ENCODE peak calls at places on chromosomes 13 and 19, in six cellular contexts. W is NCI-H187 treated with DMSO at 0.1 percent for 48 hours; U is stimulated activated CD4-positive, alpha-beta T cell treated with anti-CD3 and anti-CD28 coated beads, TNF-alpha, amount 100 ng/mL, for 24 hours; H is stimulated activated naive B cell treated with anti-CD40 and anti-IgM and Interleukin-4, amounts not matched to agents 10 μg/mL and 1 μg/mL and 100 μg/mL, for 72 hours; A is dorsolateral prefrontal cortex; T is cardiac muscle cell. I is an unnamed sample.

GRCh38 chr19:3518231-3518630 is 12.1 kb downstream of the FZR1 start:
- DNase-seq in W (no peak), U (no peak), H (no peak), A (no peak), T (no peak), I (no peak)

GRCh38 chr13:50574731-50575130 is 268.8 kb downstream of the DLEU7 start:
- DNase-seq in W (no peak), U (no peak), H (no peak), A (no peak), T (peak), I (no peak)

GRCh38 chr19:1574763-1575162 is 6.6 kb upstream of the MEX3D start:
- DNase-seq in W (no peak), U (no peak), H (no peak), A (no peak), T (no peak), I (no peak)

GRCh38 chr13:103803349-103803748 is 737.1 kb upstream of the SLC10A2 start:
- DNase-seq in W (peak), U (no peak), H (no peak), A (no peak), T (no peak), I (no peak)

GRCh38 chr19:1917926-1918325 is 12.7 kb downstream of the ADAT3 start:
- DNase-seq in W (no peak), U (no peak), H (no peak), A (no peak), T (no peak), I (no peak)

GRCh38 chr19:40578442-40578908 is 1.8 kb downstream of the SHKBP1 start:
- DNase-seq in W (no peak), U (no peak), H (no peak), A (no peak), T (peak), I (no peak)

GRCh38 chr13:88000239-88000638 is 329.1 kb downstream of the SLITRK5 start:
- DNase-seq in W (no peak), U (no peak), H (no peak), A (no peak), T (no peak), I (no peak)

GRCh38 chr19:46861691-46862503 is 1.1 kb downstream of the ARHGAP35 start:
- DNase-seq in W (no peak), U (no peak), H (no peak), A (no peak), T (no peak), I (no peak)

GRCh38 chr19:19628499-19629134 is 597 bp upstream of the LPAR2 start:
- DNase-seq in W (no peak), U (no peak), H (no peak), A (no peak), T (peak), I (no peak)

GRCh38 chr13:42284068-42284467 is 12.1 kb downstream of the AKAP11 start:
- DNase-seq in W (no peak), U (no peak), H (no peak), A (no peak), T (no peak), I (no peak)

GRCh38 chr19:40266111-40266510 is 19.0 kb downstream of the AKT2 start:
- DNase-seq in W (no peak), U (no peak), H (no peak), A (no peak), T (no peak), I (peak)

GRCh38 chr13:69545500-69546025 is 562.1 kb upstream of the ATXN8OS start:
- DNase-seq in W (no peak), U (no peak), H (no peak), A (no peak), T (no peak), I (no peak)

GRCh38 chr19:1122972-1123363 is 19.2 kb downstream of the GPX4 start:
- DNase-seq in W (no peak), U (no peak), H (peak), A (no peak), T (peak), I (no peak)

GRCh38 chr13:47932953-47933687 is 68.0 kb downstream of the SUCLA2 start:
- DNase-seq in W (no peak), U (no peak), H (no peak), A (no peak), T (no peak), I (no peak)

GRCh38 chr19:5801796-5802616 is 2.9 kb upstream of the NRTN start:
- DNase-seq in W (no peak), U (no peak), H (no peak), A (no peak), T (peak), I (no peak)

GRCh38 chr19:45234089-45234869 is 10.9 kb downstream of the EXOC3L2 start:
- DNase-seq in W (no peak), U (no peak), H (no peak), A (no peak), T (no peak), I (no peak)

GRCh38 chr13:110421696-110422395 is 114.8 kb downstream of the COL4A2 start:
- DNase-seq in W (no peak), U (no peak), H (no peak), A (no peak), T (peak), I (no peak)

GRCh38 chr19:31517466-31518180 is 168.4 kb upstream of the TSHZ3 start:
- DNase-seq in W (no peak), U (no peak), H (no peak), A (no peak), T (no peak), I (no peak)

GRCh38 chr19:5048727-5049553 is 80.0 kb downstream of the KDM4B start:
- DNase-seq in W (no peak), U (no peak), H (no peak), A (no peak), T (peak), I (no peak)

GRCh38 chr13:20142019-20142926 is 18.6 kb downstream of the GJA3 start:
- DNase-seq in W (no peak), U (no peak), H (no peak), A (no peak), T (no peak), I (no peak)

GRCh38 chr13:64029343-64030093 is 2613.9 kb upstream of the PCDH20 start:
- DNase-seq in W (no peak), U (no peak), H (no peak), A (no peak), T (no peak), I (no peak)

GRCh38 chr19:46975918-46976782 is 43.5 kb upstream of the NPAS1 start:
- DNase-seq in W (no peak), U (no peak), H (no peak), A (peak), T (peak), I (no peak)

GRCh38 chr13:25827986-25828385 is 223.8 kb downstream of the SHISA2 start:
- DNase-seq in W (no peak), U (no peak), H (no peak), A (no peak), T (no peak), I (no peak)

GRCh38 chr19:16325671-16326400 is 1.2 kb downstream of the KLF2 start:
- DNase-seq in W (no peak), U (peak), H (peak), A (no peak), T (peak), I (no peak)

GRCh38 chr13:55410398-55411330 is 1730.1 kb upstream of the PRR20A start:
- DNase-seq in W (no peak), U (no peak), H (no peak), A (no peak), T (no peak), I (no peak)

GRCh38 chr13:113369881-113370280 is 6.0 kb upstream of the GRTP1 start:
- DNase-seq in W (no peak), U (no peak), H (no peak), A (no peak), T (no peak), I (no peak)

GRCh38 chr13:45206340-45206739 is 5.5 kb upstream of the KCTD4 start:
- DNase-seq in W (no peak), U (no peak), H (no peak), A (no peak), T (peak), I (no peak)

GRCh38 chr19:34173145-34173956 is 1.0 kb downstream of the LSM14A start:
- DNase-seq in W (no peak), U (no peak), H (no peak), A (no peak), T (peak), I (no peak)